ENCODE peak calls at places on chromosomes 13 and 19, in nine cellular contexts. H is A549, Q is HepG2, O is vagina, L is body of pancreas, A is breast epithelium, F is transverse colon, N is Peyer's patch, C is thyroid gland. Y is an unnamed sample. For H3K9me3 and H3K4me1, the result is how much of the 10 kb centered on the place peaks cover.

GRCh38 chr19:23404676-23405075 is 9.4 kb upstream of the ZNF91 start:
- DNase-seq in H (no peak), Q (no peak), O (no peak), L (no peak), A (no peak), F (no peak), N (no peak), C (no peak), Y (no peak)

GRCh38 chr19:8252922-8253589 is 43.9 kb downstream of the CERS4 start:
- DNase-seq in H (peak), Q (peak), O (no peak), L (peak), A (peak), F (peak), N (peak), C (peak), Y (peak)

GRCh38 chr13:54965881-54966280 is 1937.3 kb downstream of the OLFM4 start:
- DNase-seq in H (no peak), Q (no peak), O (no peak), L (no peak), A (no peak), F (no peak), N (no peak), C (no peak), Y (no peak)

GRCh38 chr19:51783373-51783772 is 11.6 kb upstream of the FPR3 start:
- DNase-seq in H (peak), Q (peak), O (no peak), L (no peak), A (no peak), F (no peak), N (no peak), C (no peak), Y (no peak)

GRCh38 chr19:35458821-35459391 is 10.8 kb downstream of the FFAR2 start:
- DNase-seq in H (peak), Q (peak), O (no peak), L (peak), A (no peak), F (no peak), N (peak), C (no peak), Y (no peak)

GRCh38 chr13:23898101-23898500 is 799 bp upstream of the C1QTNF9B start:
- DNase-seq in H (no peak), Q (no peak), O (no peak), L (no peak), A (no peak), F (peak), N (no peak), C (no peak), Y (no peak)

GRCh38 chr13:101552286-101552685 is 99.8 kb downstream of the ITGBL1 start:
- DNase-seq in H (no peak), Q (no peak), O (no peak), L (no peak), A (no peak), F (no peak), N (no peak), C (no peak), Y (no peak)

GRCh38 chr13:98214008-98214643 is 37.1 kb upstream of the RNF113B start:
- DNase-seq in H (no peak), Q (no peak), O (no peak), L (no peak), A (no peak), F (no peak), N (no peak), C (peak), Y (no peak)

GRCh38 chr19:55265723-55266386 is 7.0 kb upstream of the PPP6R1 start:
- DNase-seq in H (no peak), Q (no peak), O (no peak), L (no peak), A (no peak), F (no peak), N (no peak), C (no peak), Y (no peak)

GRCh38 chr19:56126983-56127780 is 6.1 kb upstream of the ZNF787 start:
- DNase-seq in H (peak), Q (peak), O (no peak), L (no peak), A (no peak), F (no peak), N (no peak), C (no peak), Y (no peak)

GRCh38 chr13:71977028-71977427 is 110.0 kb upstream of the DACH1 start:
- DNase-seq in H (no peak), Q (no peak), O (no peak), L (no peak), A (no peak), F (no peak), N (no peak), C (no peak), Y (no peak)

GRCh38 chr13:75774176-75774575 is 138.0 kb downstream of the LMO7 start:
- DNase-seq in H (no peak), Q (no peak), O (no peak), L (no peak), A (no peak), F (no peak), N (no peak), C (no peak), Y (no peak)

GRCh38 chr13:104984296-104984818 is 1551.1 kb downstream of the EFNB2 start:
- DNase-seq in H (no peak), Q (no peak), O (no peak), L (peak), A (no peak), F (no peak), N (no peak), C (peak), Y (no peak)

GRCh38 chr13:51614350-51614786 is 30.1 kb downstream of the WDFY2 start:
- DNase-seq in H (no peak), Q (no peak), O (no peak), L (peak), A (peak), F (peak), N (peak), C (no peak), Y (no peak)

GRCh38 chr19:50300814-50301606 is 28.2 kb downstream of the KCNC3 start:
- DNase-seq in H (peak), Q (peak), O (no peak), L (no peak), A (no peak), F (no peak), N (no peak), C (no peak), Y (no peak)

GRCh38 chr19:48926909-48927308 is 6.6 kb upstream of the DHDH start:
- DNase-seq in H (peak), Q (no peak), O (no peak), L (peak), A (peak), F (peak), N (no peak), C (no peak), Y (peak)

GRCh38 chr13:99922631-99923404 is 48.7 kb downstream of the ZIC5 start:
- DNase-seq in H (no peak), Q (no peak), O (no peak), L (no peak), A (no peak), F (peak), N (peak), C (no peak), Y (no peak)

GRCh38 chr13:73782781-73783180 is 351.4 kb downstream of the KLF12 start:
- DNase-seq in H (no peak), Q (peak), O (no peak), L (no peak), A (no peak), F (no peak), N (no peak), C (no peak), Y (no peak)

GRCh38 chr13:97976551-97977375 is 23.3 kb downstream of the IPO5 start:
- DNase-seq in H (peak), Q (no peak), O (no peak), L (no peak), A (no peak), F (peak), N (no peak), C (no peak), Y (no peak)

GRCh38 chr19:39845621-39846175 is 481 bp downstream of the FBL start:
- DNase-seq in H (no peak), Q (no peak), O (no peak), L (no peak), A (no peak), F (no peak), N (no peak), C (no peak), Y (no peak)

GRCh38 chr13:26502826-26503225 is 54.7 kb upstream of the WASF3 start:
- DNase-seq in H (no peak), Q (no peak), O (no peak), L (peak), A (no peak), F (no peak), N (no peak), C (no peak), Y (peak)

GRCh38 chr13:52925221-52925620 is 76.8 kb upstream of the PCDH8 start:
- DNase-seq in H (no peak), Q (no peak), O (no peak), L (no peak), A (peak), F (no peak), N (no peak), C (no peak), Y (no peak)

GRCh38 chr19:31355330-31356289 is 6.4 kb upstream of the TSHZ3 start:
- DNase-seq in H (no peak), Q (no peak), O (no peak), L (no peak), A (no peak), F (no peak), N (peak), C (no peak), Y (no peak)

DNA sequence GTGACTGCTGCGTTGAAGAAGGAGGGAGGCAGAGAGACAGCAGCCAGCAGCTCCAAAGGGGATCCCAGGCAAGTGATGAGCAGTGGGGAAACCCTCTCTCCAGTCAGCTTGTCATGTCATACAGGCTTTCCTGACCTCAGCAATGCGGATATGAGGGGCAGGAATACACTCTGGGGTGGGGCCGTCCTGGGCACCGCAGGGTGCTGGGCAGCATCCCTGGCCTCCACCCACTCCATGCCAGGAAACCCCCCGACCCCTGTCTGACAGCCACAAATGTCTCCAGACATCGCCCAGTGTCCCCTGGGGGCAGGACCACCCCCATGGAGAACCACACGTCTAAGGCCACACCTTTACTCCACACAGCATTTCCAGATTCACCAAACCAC is 46.7 kb downstream of the RFX2 start:
- DNase-seq in H (no peak), Q (no peak), O (peak), L (no peak), A (no peak), F (peak), N (no peak), C (no peak), Y (no peak)
- TF ChIP-seq POLR2A in H (no peak), Q (no peak), O (no peak), L (no peak), A (no peak), F (no peak), N (no peak), C (no peak), Y (no peak)

DNA sequence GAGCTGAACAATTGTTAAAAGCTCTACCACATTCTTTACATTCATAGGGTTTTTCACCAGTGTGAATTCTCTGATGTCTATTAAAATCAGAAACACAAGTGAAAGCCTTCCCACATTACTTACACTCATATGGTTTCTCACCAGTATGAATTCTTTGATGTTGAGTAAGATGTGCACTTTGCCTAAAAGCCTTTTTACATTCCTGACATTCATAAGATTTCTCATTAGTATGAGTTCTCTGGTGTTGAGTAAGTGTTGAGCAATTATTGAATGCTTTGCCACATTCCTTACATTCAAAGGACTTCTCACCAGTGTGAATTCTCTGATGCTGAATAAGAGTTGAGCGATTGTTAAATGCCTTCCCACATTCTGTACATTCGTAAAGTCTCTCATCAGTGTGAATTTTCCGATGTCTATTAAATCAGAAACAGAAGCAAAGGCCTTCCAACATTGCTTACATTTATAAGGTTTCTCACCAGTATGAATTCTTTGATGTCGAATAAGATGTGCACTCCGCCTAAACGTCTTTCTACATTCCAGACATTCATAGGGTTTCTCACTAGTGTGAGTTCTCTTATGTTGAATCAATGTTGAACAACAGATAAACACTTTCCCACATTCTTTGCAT is 14.2 kb upstream of the ZFP30 start:
- DNase-seq in H (no peak), Q (no peak), O (no peak), L (no peak), A (no peak), F (no peak), N (no peak), C (no peak), Y (no peak)
- H3K9me3 ChIP-seq in H (half or more), Q (half or more), O (under half), L (under half), A (half or more), F (half or more), N (under half), C (under half), Y (under half)

GRCh38 chr19:13096968-13097330 is 5.7 kb downstream of the LYL1 start:
- DNase-seq in H (no peak), Q (no peak), O (no peak), L (no peak), A (no peak), F (no peak), N (no peak), C (no peak), Y (no peak)

GRCh38 chr19:13094771-13095392 is 7.8 kb downstream of the LYL1 start:
- DNase-seq in H (no peak), Q (no peak), O (no peak), L (no peak), A (no peak), F (no peak), N (peak), C (no peak), Y (no peak)

GRCh38 chr19:13095934-13096890 is 6.4 kb downstream of the LYL1 start:
- DNase-seq in H (peak), Q (peak), O (no peak), L (no peak), A (no peak), F (no peak), N (peak), C (no peak), Y (no peak)

GRCh38 chr19:13094285-13094595 is 8.4 kb downstream of the LYL1 start:
- DNase-seq in H (no peak), Q (no peak), O (no peak), L (no peak), A (no peak), F (no peak), N (peak), C (no peak), Y (no peak)

DNA sequence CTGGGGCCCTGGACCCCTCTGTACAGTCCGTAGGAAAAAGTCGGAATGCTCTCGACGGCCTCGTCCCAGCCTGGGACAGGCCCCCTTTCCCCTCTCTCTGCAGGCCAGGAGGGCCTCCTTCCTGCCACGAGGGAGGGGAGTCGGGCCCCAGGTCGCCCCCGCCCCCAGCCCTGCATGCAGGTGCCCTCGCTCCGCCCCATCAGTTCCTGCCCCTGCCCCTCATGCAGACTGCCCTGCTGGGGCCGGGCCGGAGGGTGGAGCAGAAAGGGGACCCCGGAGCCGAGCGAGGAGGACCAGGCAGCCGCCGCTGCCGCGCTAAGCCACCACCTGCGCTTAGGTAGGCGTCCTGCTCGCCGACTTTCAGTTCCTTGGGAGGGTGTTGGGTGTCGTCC is 7.3 kb downstream of the LYL1 start:
- DNase-seq in H (no peak), Q (no peak), O (no peak), L (no peak), A (no peak), F (no peak), N (peak), C (no peak), Y (no peak)
- H3K4me1 ChIP-seq in H (half or more), Q (under half), O (half or more), L (under half), A (under half), F (under half), N (under half), C (under half), Y (under half)

DNA sequence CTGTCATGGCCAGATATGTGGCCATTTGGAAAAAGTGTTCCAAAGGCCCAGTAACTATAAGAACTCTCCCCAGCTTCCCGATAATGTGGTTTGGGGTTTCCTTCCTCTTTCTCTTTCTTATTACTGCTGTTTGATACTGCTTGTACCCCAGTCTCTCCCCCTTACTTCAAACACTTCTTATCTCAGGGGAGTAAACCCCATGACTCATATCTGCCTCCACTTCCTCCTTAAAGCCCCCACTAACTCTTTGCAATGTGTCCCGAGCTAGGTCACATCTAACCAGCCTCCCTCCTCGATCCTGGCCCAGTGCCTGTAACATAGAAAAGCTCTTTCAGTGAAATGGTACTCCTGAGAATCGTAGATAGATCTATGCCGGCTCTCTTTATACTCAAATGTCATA is 82.4 kb upstream of the STARD13 start:
- DNase-seq in H (no peak), Q (no peak), O (no peak), L (no peak), A (no peak), F (no peak), N (no peak), C (no peak), Y (no peak)
- TF ChIP-seq POLR2A in H (no peak), Q (no peak), O (no peak), L (no peak), A (no peak), F (no peak), N (no peak), C (no peak), Y (no peak)

GRCh38 chr19:53357821-53358581 is 7.5 kb upstream of the ZNF525 start:
- DNase-seq in H (no peak), Q (no peak), O (no peak), L (no peak), A (no peak), F (no peak), N (no peak), C (no peak), Y (no peak)

DNA sequence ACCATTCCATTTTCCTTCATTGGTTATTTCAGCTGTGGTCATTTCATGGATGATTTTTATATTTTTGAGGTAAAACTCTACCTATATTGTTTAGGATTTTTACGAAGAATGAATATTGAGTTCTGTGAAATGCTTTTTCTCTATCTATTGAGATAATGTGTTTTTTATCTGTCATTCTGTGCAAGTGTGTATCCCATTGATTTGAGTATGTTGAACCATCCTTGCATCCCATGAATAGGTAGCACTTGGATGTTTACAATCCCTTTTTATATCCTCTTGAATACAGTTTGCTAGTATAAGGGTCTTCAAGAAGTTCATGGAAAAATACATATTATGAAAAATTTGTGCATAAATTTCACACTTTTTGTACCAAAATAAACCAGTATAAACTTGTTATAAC is 9.8 kb upstream of the ZNF525 start:
- DNase-seq in H (no peak), Q (no peak), O (no peak), L (no peak), A (no peak), F (no peak), N (no peak), C (no peak), Y (no peak)
- H3K9me3 ChIP-seq in H (half or more), Q (half or more), O (half or more), L (half or more), A (half or more), F (half or more), N (under half), C (under half), Y (under half)

GRCh38 chr13:28983661-28984060 is 163.5 kb downstream of the MTUS2 start:
- DNase-seq in H (no peak), Q (no peak), O (no peak), L (peak), A (no peak), F (no peak), N (peak), C (peak), Y (no peak)
- H3K4me1 ChIP-seq in H (under half), Q (under half), O (under half), L (under half), A (under half), F (under half), N (under half), C (under half), Y (under half)

GRCh38 chr19:6459356-6460098 is at the start of gene SLC25A23:
- DNase-seq in H (peak), Q (peak), O (no peak), L (peak), A (peak), F (peak), N (peak), C (peak), Y (no peak)

GRCh38 chr19:6457958-6458694 is 1.5 kb downstream of the SLC25A23 start:
- DNase-seq in H (no peak), Q (no peak), O (no peak), L (no peak), A (no peak), F (no peak), N (no peak), C (no peak), Y (no peak)

GRCh38 chr19:6458695-6459355 is 767 bp downstream of the SLC25A23 start:
- DNase-seq in H (no peak), Q (no peak), O (no peak), L (peak), A (no peak), F (peak), N (no peak), C (peak), Y (no peak)

GRCh38 chr19:6464070-6464873 is at the start of gene CRB3:
- DNase-seq in H (peak), Q (peak), O (no peak), L (peak), A (peak), F (peak), N (peak), C (peak), Y (no peak)

GRCh38 chr19:6460099-6460884 is 700 bp upstream of the SLC25A23 start:
- DNase-seq in H (peak), Q (peak), O (peak), L (peak), A (peak), F (peak), N (peak), C (peak), Y (peak)
- TF ChIP-seq POLR2A in H (no peak), Q (peak), O (no peak), L (peak), A (no peak), F (peak), N (peak), C (no peak), Y (no peak)

DNA sequence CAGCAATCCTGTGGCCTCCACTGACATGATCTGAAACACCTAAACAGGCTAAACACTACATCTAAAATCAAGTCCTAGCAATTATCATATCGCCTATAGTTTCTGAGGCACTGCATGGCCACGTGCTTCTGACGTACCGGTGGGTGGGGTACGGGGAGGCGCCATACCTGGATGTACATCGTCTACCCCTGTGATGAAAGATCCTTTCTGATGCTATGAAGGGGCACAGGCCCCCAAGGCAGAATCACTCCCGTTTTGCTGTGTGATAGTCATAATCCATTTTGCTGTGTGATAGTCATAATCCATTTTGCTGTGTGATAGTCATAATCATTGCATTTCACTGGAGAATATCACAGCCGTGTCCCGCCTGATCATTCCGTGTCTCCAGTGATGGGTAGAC is 118.7 kb upstream of the SOX1 start:
- DNase-seq in H (no peak), Q (no peak), O (peak), L (no peak), A (no peak), F (no peak), N (no peak), C (no peak), Y (no peak)
- H3K9me3 ChIP-seq in H (under half), Q (under half), O (under half), L (under half), A (under half), F (under half), N (under half), C (under half), Y (under half)

Y was measured in gastrocnemius medialis.